ENCODE peak calls at places on chromosome 12, in ten cellular contexts. J, Z, R, A, V, Q, S, P, M and E are unnamed samples.

GRCh38 chr12:68557011-68557715 is 53.5 kb upstream of the RAP1B start:
- DNase-seq in J (no peak), Z (no peak), R (no peak), A (no peak), V (peak), Q (no peak), S (no peak), P (no peak), M (no peak), E (no peak)

GRCh38 chr12:52614381-52615207 is 3.8 kb downstream of the KRT73 start:
- DNase-seq in J (no peak), Z (no peak), R (no peak), A (no peak), V (no peak), Q (no peak), S (no peak), P (no peak), M (no peak), E (no peak)

GRCh38 chr12:29743801-29744200 is 39.9 kb downstream of the TMTC1 start:
- DNase-seq in J (no peak), Z (no peak), R (no peak), A (no peak), V (peak), Q (no peak), S (no peak), P (no peak), M (no peak), E (no peak)

GRCh38 chr12:54240971-54241588 is 38.8 kb downstream of the CBX5 start:
- DNase-seq in J (no peak), Z (no peak), R (no peak), A (no peak), V (no peak), Q (no peak), S (no peak), P (no peak), M (no peak), E (peak)

GRCh38 chr12:132026796-132027500 is 77.2 kb downstream of the EP400 start:
- DNase-seq in J (no peak), Z (no peak), R (no peak), A (no peak), V (no peak), Q (no peak), S (no peak), P (no peak), M (no peak), E (no peak)

GRCh38 chr12:13104403-13104802 is 936 bp upstream of the GSG1 start:
- DNase-seq in J (no peak), Z (no peak), R (no peak), A (no peak), V (no peak), Q (no peak), S (no peak), P (no peak), M (no peak), E (no peak)

GRCh38 chr12:124663771-124664366 is 96.5 kb upstream of the NCOR2 start:
- DNase-seq in J (no peak), Z (no peak), R (no peak), A (no peak), V (no peak), Q (peak), S (no peak), P (peak), M (no peak), E (no peak)

GRCh38 chr12:42854208-42854607 is 264.7 kb upstream of the PRICKLE1 start:
- DNase-seq in J (no peak), Z (no peak), R (no peak), A (no peak), V (no peak), Q (no peak), S (no peak), P (no peak), M (no peak), E (no peak)

GRCh38 chr12:19641235-19642080 is 202.2 kb downstream of the AEBP2 start:
- DNase-seq in J (no peak), Z (no peak), R (no peak), A (no peak), V (no peak), Q (no peak), S (no peak), P (no peak), M (no peak), E (no peak)

GRCh38 chr12:97899529-97899928 is 436.9 kb downstream of the RMST start:
- DNase-seq in J (no peak), Z (no peak), R (no peak), A (no peak), V (no peak), Q (no peak), S (no peak), P (no peak), M (no peak), E (no peak)

GRCh38 chr12:14774074-14774943 is 29.0 kb downstream of the WBP11 start:
- DNase-seq in J (peak), Z (peak), R (peak), A (no peak), V (peak), Q (peak), S (peak), P (peak), M (peak), E (peak)

GRCh38 chr12:27652174-27652763 is 44.0 kb upstream of the REP15 start:
- DNase-seq in J (peak), Z (peak), R (peak), A (peak), V (peak), Q (no peak), S (no peak), P (no peak), M (no peak), E (peak)

GRCh38 chr12:77032406-77032805 is 33.0 kb downstream of the E2F7 start:
- DNase-seq in J (no peak), Z (no peak), R (no peak), A (no peak), V (no peak), Q (no peak), S (no peak), P (no peak), M (no peak), E (no peak)

GRCh38 chr12:132021965-132022364 is 72.2 kb downstream of the EP400 start:
- DNase-seq in J (no peak), Z (no peak), R (no peak), A (no peak), V (no peak), Q (no peak), S (no peak), P (no peak), M (no peak), E (no peak)

GRCh38 chr12:80937391-80938238 is at the start of gene LIN7A:
- DNase-seq in J (peak), Z (peak), R (no peak), A (peak), V (peak), Q (peak), S (peak), P (peak), M (no peak), E (peak)